ENCODE peak calls at places on chromosomes 6 and 20, in six cellular contexts. H is T follicular helper cell; M is neural crest cell; P is stimulated activated effector memory CD8-positive, alpha-beta T cell treated with anti-CD3 and anti-CD28 coated beads, Interleukin-12 subunit alpha, Interleukin-12 subunit beta, amount 100 ng/mL, for 72 hours; U is ascending aorta; J is cardiac muscle cell. K is an unnamed sample.

GRCh38 chr6:118980063-118980462 is 45.1 kb upstream of the MCM9 start:
- DNase-seq in H (no peak), M (no peak), P (no peak), U (no peak), J (no peak), K (peak; percentile 34)

GRCh38 chr6:38671885-38672467 is 31.0 kb downstream of the GLO1 start:
- DNase-seq in H (peak; percentile 1), M (peak; percentile 11), P (no peak), U (no peak), J (peak; percentile 68), K (peak; percentile 35)

GRCh38 chr20:37378785-37379598 is 33.1 kb downstream of the SRC start:
- DNase-seq in H (no peak), M (no peak), P (no peak), U (peak; percentile 61), J (no peak), K (peak; percentile 69)

GRCh38 chr6:15945593-15946159 is 183.2 kb upstream of the MYLIP start:
- DNase-seq in H (no peak), M (no peak), P (no peak), U (no peak), J (no peak), K (no peak)

GRCh38 chr6:109221543-109222195 is 126.4 kb downstream of the CEP57L1 start:
- DNase-seq in H (no peak), M (no peak), P (no peak), U (no peak), J (no peak), K (no peak)

GRCh38 chr20:23047001-23047737 is 2.3 kb downstream of the THBD start:
- DNase-seq in H (no peak), M (no peak), P (no peak), U (peak; percentile 13), J (no peak), K (no peak)

GRCh38 chr6:28207244-28208179 is 17.6 kb upstream of the ZSCAN9 start:
- DNase-seq in H (no peak), M (peak; percentile 30), P (no peak), U (no peak), J (peak; percentile 58), K (no peak)

GRCh38 chr20:46708172-46708860 is 1.1 kb upstream of the SLC2A10 start:
- DNase-seq in H (no peak), M (no peak), P (no peak), U (no peak), J (no peak), K (no peak)

GRCh38 chr6:49333345-49334120 is 129.5 kb downstream of the MMUT start:
- DNase-seq in H (no peak), M (no peak), P (no peak), U (no peak), J (no peak), K (no peak)

GRCh38 chr20:37524221-37524700 is 3.2 kb downstream of the NNAT start:
- DNase-seq in H (no peak), M (no peak), P (no peak), U (peak; percentile 22), J (no peak), K (peak; percentile 53)

GRCh38 chr6:15276036-15276435 is 30.2 kb downstream of the JARID2 start:
- DNase-seq in H (no peak), M (no peak), P (no peak), U (no peak), J (no peak), K (no peak)

GRCh38 chr20:51750037-51750769 is 18.0 kb downstream of the ATP9A start:
- DNase-seq in H (no peak), M (no peak), P (peak; percentile 15), U (peak; percentile 94), J (no peak), K (peak; percentile 82)

GRCh38 chr20:47334022-47334551 is 22.4 kb downstream of the ZMYND8 start:
- DNase-seq in H (no peak), M (no peak), P (no peak), U (peak; percentile 75), J (no peak), K (peak; percentile 64)

GRCh38 chr6:169799474-169799926 is 48.1 kb downstream of the ERMARD start:
- DNase-seq in H (no peak), M (no peak), P (no peak), U (peak; percentile 39), J (no peak), K (no peak)

GRCh38 chr20:47206962-47207641 is 149.4 kb downstream of the ZMYND8 start:
- DNase-seq in H (no peak), M (no peak), P (no peak), U (no peak), J (no peak), K (peak; percentile 38)

K was measured in adrenal gland.